ENCODE peak calls at places on chromosomes 2 and 18, in ten cellular contexts. F is aorta; C is transverse colon; N is NCI-H1930; Q is activated T-cell treated with anti-CD3 and anti-CD28 coated beads, Interleukin-2, amount 50 U/mL, for 48 hours; O is fibroblast of gingiva; X is NCI-H774; M is GDM1; G is GM23338; Y is cardiac fibroblast. U is an unnamed sample.

GRCh38 chr2:10831387-10831985 is 18.9 kb upstream of the PDIA6 start:
- DNase-seq in F (no peak), C (no peak), N (no peak), Q (no peak), O (no peak), X (no peak), M (no peak), G (no peak), Y (no peak), U (no peak)

GRCh38 chr2:120820885-120821279 is 85.2 kb downstream of the GLI2 start:
- DNase-seq in F (peak; percentile 67), C (no peak), N (no peak), Q (no peak), O (peak; percentile 46), X (no peak), M (no peak), G (no peak), Y (peak; percentile 62), U (no peak)

GRCh38 chr2:197576631-197577030 is 60.8 kb downstream of the MOB4 start:
- DNase-seq in F (no peak), C (no peak), N (no peak), Q (no peak), O (peak; percentile 92), X (no peak), M (no peak), G (no peak), Y (peak; percentile 86), U (no peak)

GRCh38 chr2:127709336-127709735 is 8.0 kb downstream of the SFT2D3 start:
- DNase-seq in F (no peak), C (no peak), N (no peak), Q (no peak), O (no peak), X (no peak), M (no peak), G (no peak), Y (no peak), U (no peak)

GRCh38 chr2:94986392-94986963 is 39.0 kb upstream of the MAL start:
- DNase-seq in F (no peak), C (peak; percentile 34), N (peak; percentile 20), Q (peak; percentile 56), O (peak; percentile 56), X (peak; percentile 25), M (no peak), G (peak; percentile 90), Y (peak; percentile 77), U (peak; percentile 46)

GRCh38 chr2:38461470-38461869 is 84.4 kb upstream of the ATL2 start:
- DNase-seq in F (no peak), C (no peak), N (no peak), Q (no peak), O (no peak), X (no peak), M (no peak), G (no peak), Y (no peak), U (no peak)

GRCh38 chr2:5914831-5915611 is 222.8 kb downstream of the SOX11 start:
- DNase-seq in F (peak; percentile 70), C (no peak), N (no peak), Q (no peak), O (no peak), X (no peak), M (no peak), G (peak; percentile 26), Y (peak; percentile 1), U (peak; percentile 26)

GRCh38 chr2:9765611-9766531 is 77.4 kb upstream of the TAF1B start:
- DNase-seq in F (no peak), C (peak; percentile 51), N (no peak), Q (no peak), O (no peak), X (no peak), M (no peak), G (no peak), Y (peak; percentile 44), U (no peak)

GRCh38 chr2:168456526-168457176 is 579 bp downstream of the CERS6 start:
- DNase-seq in F (peak; percentile 56), C (peak; percentile 45), N (peak; percentile 23), Q (peak; percentile 57), O (peak; percentile 18), X (no peak), M (peak; percentile 42), G (peak; percentile 67), Y (peak; percentile 27), U (no peak)

GRCh38 chr2:27264753-27265535 is 2.1 kb upstream of the SLC30A3 start:
- DNase-seq in F (peak; percentile 68), C (peak; percentile 66), N (peak; percentile 84), Q (peak; percentile 80), O (peak; percentile 31), X (peak; percentile 19), M (no peak), G (peak; percentile 94), Y (peak; percentile 43), U (peak; percentile 67)

GRCh38 chr2:230828272-230828961 is 36.3 kb upstream of the ITM2C start:
- DNase-seq in F (no peak), C (peak; percentile 57), N (peak; percentile 39), Q (peak; percentile 57), O (no peak), X (no peak), M (no peak), G (peak; percentile 50), Y (no peak), U (no peak)

GRCh38 chr2:208254118-208254870 is 577 bp downstream of the IDH1 start:
- DNase-seq in F (peak; percentile 88), C (peak; percentile 88), N (peak; percentile 84), Q (peak; percentile 90), O (peak; percentile 74), X (peak; percentile 63), M (peak; percentile 70), G (peak; percentile 94), Y (peak; percentile 80), U (peak; percentile 42)

GRCh38 chr2:190119257-190119656 is 56.7 kb upstream of the MSTN start:
- DNase-seq in F (peak; percentile 42), C (no peak), N (no peak), Q (peak; percentile 39), O (no peak), X (no peak), M (no peak), G (peak; percentile 87), Y (peak; percentile 22), U (no peak)

GRCh38 chr2:42743667-42744005 is 20.3 kb downstream of the OXER1 start:
- DNase-seq in F (no peak), C (no peak), N (no peak), Q (no peak), O (no peak), X (no peak), M (no peak), G (no peak), Y (no peak), U (no peak)

GRCh38 chr2:52897511-52898085 is 870.0 kb upstream of the CHAC2 start:
- DNase-seq in F (no peak), C (no peak), N (no peak), Q (no peak), O (no peak), X (no peak), M (no peak), G (peak; percentile 27), Y (no peak), U (no peak)

GRCh38 chr2:29192526-29192925 is 77.3 kb downstream of the CLIP4 start:
- DNase-seq in F (no peak), C (no peak), N (no peak), Q (no peak), O (no peak), X (no peak), M (no peak), G (no peak), Y (peak; percentile 11), U (no peak)

GRCh38 chr18:4004176-4004829 is 450.8 kb downstream of the DLGAP1 start:
- DNase-seq in F (no peak), C (no peak), N (no peak), Q (no peak), O (no peak), X (no peak), M (no peak), G (no peak), Y (peak; percentile 6), U (no peak)

GRCh38 chr2:47070920-47071824 is 83.9 kb downstream of the STPG4 start:
- DNase-seq in F (peak; percentile 94), C (peak; percentile 77), N (no peak), Q (peak; percentile 72), O (peak; percentile 83), X (no peak), M (peak; percentile 93), G (no peak), Y (peak; percentile 95), U (no peak)

GRCh38 chr18:79496237-79496977 is 100.7 kb downstream of the NFATC1 start:
- DNase-seq in F (peak; percentile 36), C (no peak), N (no peak), Q (no peak), O (no peak), X (no peak), M (no peak), G (no peak), Y (no peak), U (no peak)

GRCh38 chr2:235543126-235543750 is 49.4 kb downstream of the AGAP1 start:
- DNase-seq in F (no peak), C (peak; percentile 52), N (no peak), Q (peak; percentile 30), O (no peak), X (no peak), M (no peak), G (peak; percentile 23), Y (no peak), U (no peak)

GRCh38 chr2:56753182-56753581 is 569.4 kb downstream of the CCDC85A start:
- DNase-seq in F (no peak), C (no peak), N (no peak), Q (no peak), O (no peak), X (no peak), M (no peak), G (no peak), Y (no peak), U (no peak)

GRCh38 chr2:101041413-101041812 is 39.3 kb downstream of the RPL31 start:
- DNase-seq in F (no peak), C (no peak), N (no peak), Q (no peak), O (peak; percentile 48), X (no peak), M (no peak), G (no peak), Y (peak; percentile 34), U (no peak)

GRCh38 chr2:219010162-219010756 is 17.0 kb upstream of the CRYBA2 start:
- DNase-seq in F (no peak), C (peak; percentile 44), N (peak; percentile 19), Q (no peak), O (no peak), X (no peak), M (no peak), G (peak; percentile 72), Y (no peak), U (no peak)